ENCODE peak calls at places on chromosomes 7 and 10, in six cellular contexts. Z is T-helper 2 cell; C is activated naive CD8-positive, alpha-beta T cell treated with anti-CD3 and anti-CD28 coated beads, Interleukin-2, amount 50 U/mL, for 16 hours; J is NCI-H2171; Y is caudate nucleus; N is SHP77. X is an unnamed sample.

GRCh38 chr7:47556511-47557180 is 25.3 kb downstream of the TNS3 start:
- DNase-seq in Z (no peak), Y (no peak), N (no peak), J (no peak), C (no peak), X (no peak)

GRCh38 chr7:132004528-132004927 is 448.1 kb upstream of the PODXL start:
- DNase-seq in Z (no peak), J (no peak), N (no peak), C (no peak), Y (no peak), X (no peak)

GRCh38 chr10:43820663-43821062 is 172.0 kb upstream of the ZNF32 start:
- DNase-seq in J (no peak), Y (no peak), C (no peak), N (no peak), Z (no peak), X (no peak)

GRCh38 chr10:335151-335800 is 200.0 kb downstream of the ZMYND11 start:
- DNase-seq in Z (no peak), Y (no peak), N (no peak), C (no peak), J (no peak), X (no peak)

GRCh38 chr7:74178632-74179031 is 4.5 kb downstream of the EIF4H start:
- DNase-seq in N (no peak), J (no peak), C (no peak), Z (no peak), Y (no peak), X (no peak)

GRCh38 chr7:99976626-99977025 is 795 bp upstream of the AZGP1 start:
- DNase-seq in Z (no peak), J (no peak), N (no peak), Y (no peak), C (no peak), X (no peak)

GRCh38 chr7:80478683-80479082 is 33.2 kb downstream of the GNAT3 start:
- DNase-seq in Z (no peak), Y (no peak), C (no peak), J (no peak), N (no peak), X (no peak)

GRCh38 chr7:77338883-77339629 is 77.1 kb downstream of the GSAP start:
- DNase-seq in Y (no peak), N (no peak), Z (no peak), J (no peak), C (no peak), X (no peak)

GRCh38 chr7:144384071-144384470 is 19.4 kb downstream of the NOBOX start:
- DNase-seq in N (no peak), J (no peak), Z (no peak), C (no peak), Y (no peak), X (no peak)

GRCh38 chr7:139033346-139034114 is 2.3 kb downstream of the ZC3HAV1L start:
- DNase-seq in Y (no peak), C (no peak), J (no peak), N (no peak), Z (no peak), X (no peak)

X was measured in hippocampal formation.